ENCODE peak calls at places on chromosome 13, in seven cellular contexts. T, E, P, S, I, J and W are unnamed samples.

GRCh38 chr13:99276706-99277105 is 18.5 kb upstream of the GPR18 start:
- DNase-seq in T (no peak), E (no peak), P (no peak), S (no peak), I (no peak), J (no peak), W (no peak)

GRCh38 chr13:41005709-41006108 is 13.4 kb downstream of the ELF1 start:
- DNase-seq in T (no peak), E (no peak), P (no peak), S (no peak), I (no peak), J (no peak), W (no peak)

GRCh38 chr13:101452519-101453485 is at the start of gene ITGBL1:
- DNase-seq in T (no peak), E (peak; percentile 61), P (no peak), S (no peak), I (peak; percentile 27), J (no peak), W (peak; percentile 7)

GRCh38 chr13:75181906-75182305 is 300.1 kb downstream of the TBC1D4 start:
- DNase-seq in T (no peak), E (no peak), P (no peak), S (no peak), I (no peak), J (no peak), W (peak; percentile 90)

GRCh38 chr13:30580852-30581502 is 36.7 kb upstream of the USPL1 start:
- DNase-seq in T (no peak), E (no peak), P (no peak), S (no peak), I (no peak), J (no peak), W (no peak)

GRCh38 chr13:102680842-102681725 is 13.8 kb downstream of the METTL21C start:
- DNase-seq in T (no peak), E (no peak), P (no peak), S (no peak), I (no peak), J (no peak), W (peak; percentile 43)

GRCh38 chr13:68168448-68168847 is 938.3 kb upstream of the PCDH9 start:
- DNase-seq in T (no peak), E (no peak), P (no peak), S (no peak), I (no peak), J (no peak), W (no peak)

GRCh38 chr13:84896128-84896527 is 903.1 kb downstream of the SLITRK6 start:
- DNase-seq in T (no peak), E (no peak), P (no peak), S (peak; percentile 45), I (no peak), J (no peak), W (peak; percentile 74)

GRCh38 chr13:37918116-37919100 is 48.8 kb upstream of the TRPC4 start:
- DNase-seq in T (no peak), E (no peak), P (no peak), S (no peak), I (no peak), J (no peak), W (no peak)

GRCh38 chr13:20431080-20431479 is 94.6 kb downstream of the CRYL1 start:
- DNase-seq in T (no peak), E (no peak), P (no peak), S (no peak), I (no peak), J (no peak), W (no peak)

GRCh38 chr13:32443111-32443510 is 15.2 kb upstream of the N4BP2L1 start:
- DNase-seq in T (no peak), E (no peak), P (no peak), S (peak; percentile 2), I (no peak), J (peak; percentile 14), W (peak; percentile 44)

GRCh38 chr13:67148219-67148583 is 81.9 kb downstream of the PCDH9 start:
- DNase-seq in T (no peak), E (no peak), P (no peak), S (no peak), I (no peak), J (no peak), W (peak; percentile 61)

GRCh38 chr13:106373304-106373988 is 162.0 kb downstream of the EFNB2 start:
- DNase-seq in T (no peak), E (no peak), P (no peak), S (no peak), I (no peak), J (no peak), W (peak; percentile 11)

GRCh38 chr13:99280166-99280565 is 22.0 kb upstream of the GPR18 start:
- DNase-seq in T (no peak), E (no peak), P (no peak), S (no peak), I (no peak), J (no peak), W (peak; percentile 49)

GRCh38 chr13:87235621-87236020 is 435.6 kb upstream of the SLITRK5 start:
- DNase-seq in T (no peak), E (no peak), P (no peak), S (no peak), I (no peak), J (no peak), W (no peak)

GRCh38 chr13:74246398-74246975 is 112.3 kb upstream of the KLF12 start:
- DNase-seq in T (no peak), E (no peak), P (peak; percentile 69), S (no peak), I (no peak), J (peak; percentile 14), W (peak; percentile 58)

GRCh38 chr13:39575641-39576238 is 27.3 kb downstream of the LHFPL6 start:
- DNase-seq in T (no peak), E (no peak), P (no peak), S (no peak), I (no peak), J (no peak), W (no peak)

GRCh38 chr13:48333976-48334375 is 30.4 kb downstream of the RB1 start:
- DNase-seq in T (no peak), E (no peak), P (no peak), S (no peak), I (no peak), J (no peak), W (peak; percentile 39)

DNA sequence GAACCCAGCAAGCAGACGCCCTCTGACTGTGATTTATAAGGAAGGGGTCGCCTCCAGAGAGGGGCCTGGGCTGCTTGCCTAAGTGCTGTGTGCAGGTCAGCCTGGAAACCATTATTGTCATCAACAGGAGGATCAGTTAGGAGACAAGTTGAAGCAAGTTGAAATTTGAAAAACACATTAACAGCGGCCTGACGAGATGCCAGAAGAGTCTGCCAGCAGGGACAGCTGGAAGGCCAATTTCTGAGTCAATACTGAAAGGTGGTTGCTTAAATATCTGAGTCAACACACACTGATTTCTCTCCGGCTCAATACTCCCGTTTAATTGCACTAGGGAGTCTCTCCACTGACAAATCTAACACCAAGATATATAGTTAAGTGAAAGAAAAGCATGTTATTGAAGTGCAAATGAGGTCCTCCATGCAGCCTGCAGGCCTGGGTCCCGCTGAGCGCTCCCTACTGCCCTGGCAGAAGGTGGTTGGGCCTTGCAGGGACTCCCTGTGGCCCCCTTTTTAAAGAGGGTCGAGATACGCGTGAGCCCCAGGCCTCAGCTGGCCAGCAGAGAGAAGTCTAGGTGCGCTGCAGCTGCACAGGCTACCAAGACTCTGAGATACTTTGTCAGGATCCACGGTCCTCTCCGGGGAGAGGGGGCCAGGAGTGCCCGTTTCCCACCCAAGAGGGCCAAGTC is 91.1 kb downstream of the RNASEH2B start:
- DNase-seq in T (no peak), E (peak; percentile 82), P (peak; percentile 17), S (no peak), I (peak; percentile 46), J (no peak), W (peak; percentile 65)
- H3K4me3 ChIP-seq in T (no peak overlapping the region), E (no peak overlapping the region), P (no peak overlapping the region), S (no peak overlapping the region), I (no peak overlapping the region), J (no peak overlapping the region), W (no peak overlapping the region)

GRCh38 chr13:73059460-73060250 is 850 bp downstream of the KLF5 start:
- DNase-seq in T (no peak), E (peak; percentile 85), P (peak; percentile 44), S (no peak), I (peak; percentile 55), J (peak; percentile 27), W (peak; percentile 23)
- TF ChIP-seq CTCF in T (no peak), E (peak; percentile 22), P (no peak), S (no peak), I (no peak), J (no peak), W (no peak)

DNA sequence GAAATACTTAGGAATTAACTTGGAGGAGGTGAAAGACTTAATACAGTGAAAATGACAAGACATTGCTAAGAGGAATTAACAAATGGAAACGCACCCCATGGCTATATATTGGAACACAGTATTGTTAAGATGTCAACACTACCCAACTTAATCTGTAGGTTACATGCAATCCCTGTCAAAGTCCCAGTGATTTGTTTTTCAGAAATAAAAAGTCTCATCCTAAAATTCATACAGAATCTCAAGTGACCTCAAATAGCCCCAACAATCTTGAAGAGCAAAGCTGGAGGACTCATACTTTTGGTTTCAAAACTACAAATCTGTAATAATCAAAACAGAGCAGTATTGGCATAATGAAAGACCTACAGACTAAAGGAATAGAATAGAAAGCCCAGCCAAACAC is 13.2 kb downstream of the ATP4B start:
- DNase-seq in T (no peak), E (no peak), P (no peak), S (no peak), I (no peak), J (no peak), W (no peak)
- H3K4me3 ChIP-seq in T (no peak overlapping the region), E (no peak overlapping the region), P (no peak overlapping the region), S (no peak overlapping the region), I (no peak overlapping the region), J (no peak overlapping the region), W (no peak overlapping the region)

GRCh38 chr13:46600943-46601311 is 48.0 kb downstream of the LRCH1 start:
- DNase-seq in T (no peak), E (no peak), P (no peak), S (no peak), I (no peak), J (no peak), W (no peak)

GRCh38 chr13:46602531-46602930 is 49.6 kb downstream of the LRCH1 start:
- DNase-seq in T (no peak), E (no peak), P (no peak), S (no peak), I (no peak), J (no peak), W (no peak)

GRCh38 chr13:46604226-46604968 is 51.4 kb downstream of the LRCH1 start:
- DNase-seq in T (no peak), E (no peak), P (no peak), S (no peak), I (no peak), J (no peak), W (no peak)

GRCh38 chr13:46605089-46605488 is 52.1 kb downstream of the LRCH1 start:
- DNase-seq in T (no peak), E (no peak), P (peak; percentile 56), S (no peak), I (no peak), J (no peak), W (no peak)

DNA sequence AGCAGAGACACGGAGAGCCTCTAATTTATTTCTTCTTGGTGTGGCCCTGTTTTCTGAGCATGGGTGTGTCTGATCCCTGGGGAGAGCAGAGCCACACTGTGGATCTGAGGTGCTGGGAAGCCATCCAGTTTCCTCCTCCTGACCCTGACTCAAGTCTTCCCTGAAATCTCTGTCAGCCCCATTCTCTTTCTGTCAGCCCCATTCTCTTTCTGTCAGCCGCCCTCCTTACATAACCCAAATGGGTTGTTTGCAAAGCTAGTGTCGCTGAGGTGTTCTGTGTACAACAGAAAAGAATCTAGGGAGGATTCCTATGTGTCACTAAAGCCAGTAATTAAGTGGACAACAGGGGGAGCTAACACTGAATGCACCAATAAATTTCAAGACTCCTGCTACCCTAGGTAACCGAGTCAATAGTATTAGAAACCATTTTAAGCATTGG is 50.2 kb downstream of the LRCH1 start:
- DNase-seq in T (no peak), E (no peak), P (no peak), S (no peak), I (no peak), J (no peak), W (peak; percentile 51)
- TF ChIP-seq CTCF in T (no peak), E (no peak), P (peak; percentile 31), S (peak; percentile 66), I (peak; percentile 5), J (no peak), W (peak; percentile 44)